ENCODE peak calls at places on chromosome 2, in six cellular contexts. One of them, this sample, is unnamed.

GRCh38 chr2:164479460-164479859 is 141.8 kb downstream of the GRB14 start:
- DNase-seq in HCT116: peak
- DNase-seq in GDM1: no peak
- DNase-seq in CD8-positive, alpha-beta T cell: no peak
- DNase-seq in naive thymus-derived CD8-positive, alpha-beta T cell: no peak
- DNase-seq in neural progenitor cell: peak
- DNase-seq in this sample: no peak

GRCh38 chr2:220166616-220167015 is 539.2 kb downstream of the SLC4A3 start:
- DNase-seq in HCT116: no peak
- DNase-seq in GDM1: no peak
- DNase-seq in CD8-positive, alpha-beta T cell: no peak
- DNase-seq in naive thymus-derived CD8-positive, alpha-beta T cell: no peak
- DNase-seq in neural progenitor cell: no peak
- DNase-seq in this sample: no peak

GRCh38 chr2:33209976-33210375 is 263.2 kb downstream of the LTBP1 start:
- DNase-seq in HCT116: no peak
- DNase-seq in GDM1: no peak
- DNase-seq in CD8-positive, alpha-beta T cell: no peak
- DNase-seq in naive thymus-derived CD8-positive, alpha-beta T cell: no peak
- DNase-seq in neural progenitor cell: no peak
- DNase-seq in this sample: no peak

GRCh38 chr2:95031076-95031725 is 5.7 kb downstream of the MAL start:
- DNase-seq in HCT116: no peak
- DNase-seq in GDM1: no peak
- DNase-seq in CD8-positive, alpha-beta T cell: no peak
- DNase-seq in naive thymus-derived CD8-positive, alpha-beta T cell: no peak
- DNase-seq in neural progenitor cell: no peak
- DNase-seq in this sample: no peak

GRCh38 chr2:100782376-100782878 is 37.5 kb upstream of the NPAS2 start:
- DNase-seq in HCT116: no peak
- DNase-seq in GDM1: no peak
- DNase-seq in CD8-positive, alpha-beta T cell: no peak
- DNase-seq in naive thymus-derived CD8-positive, alpha-beta T cell: no peak
- DNase-seq in neural progenitor cell: no peak
- DNase-seq in this sample: no peak

GRCh38 chr2:103151046-103151445 is 389.2 kb downstream of the TMEM182 start:
- DNase-seq in HCT116: no peak
- DNase-seq in GDM1: no peak
- DNase-seq in CD8-positive, alpha-beta T cell: no peak
- DNase-seq in naive thymus-derived CD8-positive, alpha-beta T cell: no peak
- DNase-seq in neural progenitor cell: no peak
- DNase-seq in this sample: no peak

GRCh38 chr2:169315357-169315756 is 47.0 kb downstream of the LRP2 start:
- DNase-seq in HCT116: no peak
- DNase-seq in GDM1: no peak
- DNase-seq in CD8-positive, alpha-beta T cell: no peak
- DNase-seq in naive thymus-derived CD8-positive, alpha-beta T cell: no peak
- DNase-seq in neural progenitor cell: no peak
- DNase-seq in this sample: no peak

GRCh38 chr2:68776124-68776523 is 41.5 kb downstream of the ARHGAP25 start:
- DNase-seq in HCT116: no peak
- DNase-seq in GDM1: no peak
- DNase-seq in CD8-positive, alpha-beta T cell: no peak
- DNase-seq in naive thymus-derived CD8-positive, alpha-beta T cell: no peak
- DNase-seq in neural progenitor cell: no peak
- DNase-seq in this sample: no peak

GRCh38 chr2:236819275-236820002 is 249.8 kb downstream of the ACKR3 start:
- DNase-seq in HCT116: no peak
- DNase-seq in GDM1: no peak
- DNase-seq in CD8-positive, alpha-beta T cell: no peak
- DNase-seq in naive thymus-derived CD8-positive, alpha-beta T cell: no peak
- DNase-seq in neural progenitor cell: no peak
- DNase-seq in this sample: no peak